ENCODE peak calls at places on chromosomes 12 and 14, in seven cellular contexts. One of them, this sample, is unnamed.

GRCh38 chr12:30818562-30818961 is 63.8 kb upstream of the CAPRIN2 start:
- DNase-seq in heart right ventricle: no peak
- DNase-seq in SK-N-SH: no peak
- DNase-seq in AG08395: no peak
- DNase-seq in AG10803: no peak
- DNase-seq in activated naive CD4-positive, alpha-beta T cell treated with anti-CD3 and anti-CD28 coated beads, Interleukin-2, amount 10 ng/mL, durations not matched to agents 7 days and 5 days: no peak
- DNase-seq in GM23338: no peak
- DNase-seq in this sample: no peak

GRCh38 chr14:99698236-99698635 is 14.1 kb downstream of the CYP46A1 start:
- DNase-seq in heart right ventricle: no peak
- DNase-seq in activated naive CD4-positive, alpha-beta T cell treated with anti-CD3 and anti-CD28 coated beads, Interleukin-2, amount 10 ng/mL, durations not matched to agents 7 days and 5 days: no peak
- DNase-seq in AG10803: no peak
- DNase-seq in GM23338: no peak
- DNase-seq in SK-N-SH: no peak
- DNase-seq in AG08395: no peak
- DNase-seq in this sample: no peak

GRCh38 chr12:64609543-64610091 is 678 bp upstream of the RASSF3 start:
- DNase-seq in AG08395: no peak
- DNase-seq in heart right ventricle: no peak
- DNase-seq in SK-N-SH: peak; percentile 43
- DNase-seq in GM23338: no peak
- DNase-seq in AG10803: no peak
- DNase-seq in activated naive CD4-positive, alpha-beta T cell treated with anti-CD3 and anti-CD28 coated beads, Interleukin-2, amount 10 ng/mL, durations not matched to agents 7 days and 5 days: no peak
- DNase-seq in this sample: peak; percentile 24

GRCh38 chr14:89427426-89428162 is 10.6 kb upstream of the FOXN3 start:
- DNase-seq in activated naive CD4-positive, alpha-beta T cell treated with anti-CD3 and anti-CD28 coated beads, Interleukin-2, amount 10 ng/mL, durations not matched to agents 7 days and 5 days: no peak
- DNase-seq in SK-N-SH: no peak
- DNase-seq in GM23338: no peak
- DNase-seq in AG10803: no peak
- DNase-seq in heart right ventricle: no peak
- DNase-seq in AG08395: no peak
- DNase-seq in this sample: no peak

GRCh38 chr12:6998708-6999451 is 19.4 kb downstream of the LPCAT3 start:
- DNase-seq in AG10803: no peak
- DNase-seq in activated naive CD4-positive, alpha-beta T cell treated with anti-CD3 and anti-CD28 coated beads, Interleukin-2, amount 10 ng/mL, durations not matched to agents 7 days and 5 days: no peak
- DNase-seq in AG08395: no peak
- DNase-seq in heart right ventricle: no peak
- DNase-seq in GM23338: no peak
- DNase-seq in SK-N-SH: no peak
- DNase-seq in this sample: no peak

GRCh38 chr12:123741937-123742572 is 20.0 kb upstream of the DNAH10 start:
- DNase-seq in AG10803: no peak
- DNase-seq in heart right ventricle: no peak
- DNase-seq in AG08395: no peak
- DNase-seq in GM23338: no peak
- DNase-seq in SK-N-SH: no peak
- DNase-seq in activated naive CD4-positive, alpha-beta T cell treated with anti-CD3 and anti-CD28 coated beads, Interleukin-2, amount 10 ng/mL, durations not matched to agents 7 days and 5 days: no peak
- DNase-seq in this sample: no peak

GRCh38 chr14:69643430-69644200 is 32.2 kb downstream of the SUSD6 start:
- DNase-seq in SK-N-SH: no peak
- DNase-seq in GM23338: no peak
- DNase-seq in AG08395: no peak
- DNase-seq in activated naive CD4-positive, alpha-beta T cell treated with anti-CD3 and anti-CD28 coated beads, Interleukin-2, amount 10 ng/mL, durations not matched to agents 7 days and 5 days: no peak
- DNase-seq in heart right ventricle: no peak
- DNase-seq in AG10803: no peak
- DNase-seq in this sample: peak; percentile 96

GRCh38 chr14:61923348-61923747 is 161.1 kb downstream of the SNAPC1 start:
- DNase-seq in activated naive CD4-positive, alpha-beta T cell treated with anti-CD3 and anti-CD28 coated beads, Interleukin-2, amount 10 ng/mL, durations not matched to agents 7 days and 5 days: no peak
- DNase-seq in AG10803: peak; percentile 56
- DNase-seq in GM23338: peak; percentile 46
- DNase-seq in SK-N-SH: no peak
- DNase-seq in AG08395: no peak
- DNase-seq in heart right ventricle: no peak
- DNase-seq in this sample: no peak

GRCh38 chr12:114982760-114983159 is 298.8 kb upstream of the TBX3 start:
- DNase-seq in heart right ventricle: no peak
- DNase-seq in activated naive CD4-positive, alpha-beta T cell treated with anti-CD3 and anti-CD28 coated beads, Interleukin-2, amount 10 ng/mL, durations not matched to agents 7 days and 5 days: no peak
- DNase-seq in AG10803: no peak
- DNase-seq in SK-N-SH: peak; percentile 21
- DNase-seq in GM23338: peak; percentile 36
- DNase-seq in AG08395: no peak
- DNase-seq in this sample: no peak

GRCh38 chr14:68958553-68958952 is 20.5 kb downstream of the ACTN1 start:
- DNase-seq in AG08395: no peak
- DNase-seq in AG10803: peak; percentile 65
- DNase-seq in GM23338: no peak
- DNase-seq in heart right ventricle: no peak
- DNase-seq in SK-N-SH: no peak
- DNase-seq in activated naive CD4-positive, alpha-beta T cell treated with anti-CD3 and anti-CD28 coated beads, Interleukin-2, amount 10 ng/mL, durations not matched to agents 7 days and 5 days: no peak
- DNase-seq in this sample: no peak

GRCh38 chr12:129887047-129887568 is 16.7 kb downstream of the TMEM132D start:
- DNase-seq in activated naive CD4-positive, alpha-beta T cell treated with anti-CD3 and anti-CD28 coated beads, Interleukin-2, amount 10 ng/mL, durations not matched to agents 7 days and 5 days: no peak
- DNase-seq in AG08395: no peak
- DNase-seq in SK-N-SH: no peak
- DNase-seq in GM23338: no peak
- DNase-seq in AG10803: peak; percentile 3
- DNase-seq in heart right ventricle: no peak
- DNase-seq in this sample: no peak

GRCh38 chr14:97846156-97846555 is 1049.0 kb downstream of the VRK1 start:
- DNase-seq in activated naive CD4-positive, alpha-beta T cell treated with anti-CD3 and anti-CD28 coated beads, Interleukin-2, amount 10 ng/mL, durations not matched to agents 7 days and 5 days: no peak
- DNase-seq in GM23338: no peak
- DNase-seq in heart right ventricle: no peak
- DNase-seq in AG08395: no peak
- DNase-seq in SK-N-SH: no peak
- DNase-seq in AG10803: no peak
- DNase-seq in this sample: no peak

GRCh38 chr12:24661657-24662096 is 287.2 kb downstream of the BCAT1 start:
- DNase-seq in heart right ventricle: peak; percentile 18
- DNase-seq in activated naive CD4-positive, alpha-beta T cell treated with anti-CD3 and anti-CD28 coated beads, Interleukin-2, amount 10 ng/mL, durations not matched to agents 7 days and 5 days: no peak
- DNase-seq in AG10803: peak; percentile 16
- DNase-seq in SK-N-SH: no peak
- DNase-seq in AG08395: no peak
- DNase-seq in GM23338: no peak
- DNase-seq in this sample: no peak

GRCh38 chr12:51369581-51369980 is 21.6 kb downstream of the GALNT6 start:
- DNase-seq in GM23338: no peak
- DNase-seq in activated naive CD4-positive, alpha-beta T cell treated with anti-CD3 and anti-CD28 coated beads, Interleukin-2, amount 10 ng/mL, durations not matched to agents 7 days and 5 days: no peak
- DNase-seq in AG08395: no peak
- DNase-seq in AG10803: no peak
- DNase-seq in SK-N-SH: no peak
- DNase-seq in heart right ventricle: no peak
- DNase-seq in this sample: no peak

GRCh38 chr12:65699251-65699650 is 125.0 kb upstream of the HMGA2 start:
- DNase-seq in heart right ventricle: no peak
- DNase-seq in AG08395: peak; percentile 62
- DNase-seq in SK-N-SH: no peak
- DNase-seq in GM23338: no peak
- DNase-seq in AG10803: peak; percentile 76
- DNase-seq in activated naive CD4-positive, alpha-beta T cell treated with anti-CD3 and anti-CD28 coated beads, Interleukin-2, amount 10 ng/mL, durations not matched to agents 7 days and 5 days: no peak
- DNase-seq in this sample: no peak

GRCh38 chr14:101226603-101227425 is 323.3 kb upstream of the RTL1 start:
- DNase-seq in GM23338: no peak
- DNase-seq in activated naive CD4-positive, alpha-beta T cell treated with anti-CD3 and anti-CD28 coated beads, Interleukin-2, amount 10 ng/mL, durations not matched to agents 7 days and 5 days: no peak
- DNase-seq in AG10803: no peak
- DNase-seq in SK-N-SH: no peak
- DNase-seq in AG08395: no peak
- DNase-seq in heart right ventricle: no peak
- DNase-seq in this sample: no peak

GRCh38 chr14:58659846-58660245 is 22.1 kb downstream of the DACT1 start:
- DNase-seq in AG08395: no peak
- DNase-seq in GM23338: no peak
- DNase-seq in SK-N-SH: no peak
- DNase-seq in heart right ventricle: peak; percentile 23
- DNase-seq in activated naive CD4-positive, alpha-beta T cell treated with anti-CD3 and anti-CD28 coated beads, Interleukin-2, amount 10 ng/mL, durations not matched to agents 7 days and 5 days: no peak
- DNase-seq in AG10803: no peak
- DNase-seq in this sample: no peak

GRCh38 chr14:53547593-53547992 is 394.5 kb upstream of the DDHD1 start:
- DNase-seq in heart right ventricle: no peak
- DNase-seq in SK-N-SH: no peak
- DNase-seq in GM23338: no peak
- DNase-seq in AG10803: no peak
- DNase-seq in AG08395: no peak
- DNase-seq in activated naive CD4-positive, alpha-beta T cell treated with anti-CD3 and anti-CD28 coated beads, Interleukin-2, amount 10 ng/mL, durations not matched to agents 7 days and 5 days: no peak
- DNase-seq in this sample: no peak

GRCh38 chr12:107564946-107565345 is 120.7 kb upstream of the PWP1 start:
- DNase-seq in AG10803: peak; percentile 21
- DNase-seq in GM23338: peak; percentile 82
- DNase-seq in activated naive CD4-positive, alpha-beta T cell treated with anti-CD3 and anti-CD28 coated beads, Interleukin-2, amount 10 ng/mL, durations not matched to agents 7 days and 5 days: peak; percentile 31
- DNase-seq in SK-N-SH: no peak
- DNase-seq in AG08395: peak; percentile 17
- DNase-seq in heart right ventricle: no peak
- DNase-seq in this sample: no peak

GRCh38 chr14:49946320-49947141 is 53.6 kb downstream of the ARF6 start:
- DNase-seq in AG10803: peak; percentile 80
- DNase-seq in activated naive CD4-positive, alpha-beta T cell treated with anti-CD3 and anti-CD28 coated beads, Interleukin-2, amount 10 ng/mL, durations not matched to agents 7 days and 5 days: peak; percentile 55
- DNase-seq in SK-N-SH: peak; percentile 63
- DNase-seq in heart right ventricle: no peak
- DNase-seq in AG08395: peak; percentile 81
- DNase-seq in GM23338: no peak
- DNase-seq in this sample: no peak

GRCh38 chr12:64600164-64600561 is 10.1 kb upstream of the RASSF3 start:
- DNase-seq in AG08395: no peak
- DNase-seq in GM23338: no peak
- DNase-seq in heart right ventricle: no peak
- DNase-seq in SK-N-SH: no peak
- DNase-seq in activated naive CD4-positive, alpha-beta T cell treated with anti-CD3 and anti-CD28 coated beads, Interleukin-2, amount 10 ng/mL, durations not matched to agents 7 days and 5 days: no peak
- DNase-seq in AG10803: no peak
- DNase-seq in this sample: peak; percentile 13

GRCh38 chr12:131335456-131335855 is 375.4 kb upstream of the SFSWAP start:
- DNase-seq in GM23338: no peak
- DNase-seq in SK-N-SH: no peak
- DNase-seq in AG10803: no peak
- DNase-seq in activated naive CD4-positive, alpha-beta T cell treated with anti-CD3 and anti-CD28 coated beads, Interleukin-2, amount 10 ng/mL, durations not matched to agents 7 days and 5 days: no peak
- DNase-seq in AG08395: no peak
- DNase-seq in heart right ventricle: no peak
- DNase-seq in this sample: no peak

GRCh38 chr14:98197933-98198332 is 1074.1 kb downstream of the BCL11B start:
- DNase-seq in GM23338: no peak
- DNase-seq in activated naive CD4-positive, alpha-beta T cell treated with anti-CD3 and anti-CD28 coated beads, Interleukin-2, amount 10 ng/mL, durations not matched to agents 7 days and 5 days: no peak
- DNase-seq in heart right ventricle: no peak
- DNase-seq in AG08395: no peak
- DNase-seq in SK-N-SH: no peak
- DNase-seq in AG10803: no peak
- DNase-seq in this sample: no peak

GRCh38 chr12:916240-916639 is 33.3 kb downstream of the RAD52 start:
- DNase-seq in AG08395: no peak
- DNase-seq in SK-N-SH: no peak
- DNase-seq in heart right ventricle: no peak
- DNase-seq in AG10803: no peak
- DNase-seq in GM23338: peak; percentile 10
- DNase-seq in activated naive CD4-positive, alpha-beta T cell treated with anti-CD3 and anti-CD28 coated beads, Interleukin-2, amount 10 ng/mL, durations not matched to agents 7 days and 5 days: peak; percentile 50
- DNase-seq in this sample: no peak

GRCh38 chr14:64464695-64465094 is 604 bp upstream of the AKAP5 start:
- DNase-seq in GM23338: peak; percentile 54
- DNase-seq in activated naive CD4-positive, alpha-beta T cell treated with anti-CD3 and anti-CD28 coated beads, Interleukin-2, amount 10 ng/mL, durations not matched to agents 7 days and 5 days: no peak
- DNase-seq in AG10803: no peak
- DNase-seq in SK-N-SH: no peak
- DNase-seq in heart right ventricle: no peak
- DNase-seq in AG08395: no peak
- DNase-seq in this sample: peak; percentile 20

GRCh38 chr14:23578560-23579310 is at the start of gene JPH4:
- DNase-seq in AG08395: no peak
- DNase-seq in SK-N-SH: peak; percentile 89
- DNase-seq in GM23338: peak; percentile 79
- DNase-seq in activated naive CD4-positive, alpha-beta T cell treated with anti-CD3 and anti-CD28 coated beads, Interleukin-2, amount 10 ng/mL, durations not matched to agents 7 days and 5 days: no peak
- DNase-seq in heart right ventricle: no peak
- DNase-seq in AG10803: no peak
- DNase-seq in this sample: peak; percentile 36

GRCh38 chr14:75577090-75577489 is 1.3 kb upstream of the FLVCR2 start:
- DNase-seq in heart right ventricle: no peak
- DNase-seq in AG08395: no peak
- DNase-seq in activated naive CD4-positive, alpha-beta T cell treated with anti-CD3 and anti-CD28 coated beads, Interleukin-2, amount 10 ng/mL, durations not matched to agents 7 days and 5 days: no peak
- DNase-seq in GM23338: no peak
- DNase-seq in AG10803: no peak
- DNase-seq in SK-N-SH: no peak
- DNase-seq in this sample: no peak

GRCh38 chr12:27969011-27969900 is 3.3 kb downstream of the PTHLH start:
- DNase-seq in GM23338: peak; percentile 56
- DNase-seq in SK-N-SH: peak; percentile 76
- DNase-seq in activated naive CD4-positive, alpha-beta T cell treated with anti-CD3 and anti-CD28 coated beads, Interleukin-2, amount 10 ng/mL, durations not matched to agents 7 days and 5 days: no peak
- DNase-seq in AG10803: no peak
- DNase-seq in AG08395: peak; percentile 39
- DNase-seq in heart right ventricle: peak; percentile 16
- DNase-seq in this sample: no peak

GRCh38 chr12:117151195-117152031 is 38.9 kb downstream of the FBXO21 start:
- DNase-seq in activated naive CD4-positive, alpha-beta T cell treated with anti-CD3 and anti-CD28 coated beads, Interleukin-2, amount 10 ng/mL, durations not matched to agents 7 days and 5 days: peak; percentile 28
- DNase-seq in SK-N-SH: peak; percentile 68
- DNase-seq in AG08395: peak; percentile 41
- DNase-seq in GM23338: peak; percentile 93
- DNase-seq in AG10803: peak; percentile 51
- DNase-seq in heart right ventricle: peak; percentile 73
- DNase-seq in this sample: peak; percentile 12

GRCh38 chr12:130478786-130479185 is 141.1 kb downstream of the PIWIL1 start:
- DNase-seq in heart right ventricle: no peak
- DNase-seq in AG10803: no peak
- DNase-seq in GM23338: no peak
- DNase-seq in activated naive CD4-positive, alpha-beta T cell treated with anti-CD3 and anti-CD28 coated beads, Interleukin-2, amount 10 ng/mL, durations not matched to agents 7 days and 5 days: no peak
- DNase-seq in SK-N-SH: no peak
- DNase-seq in AG08395: no peak
- DNase-seq in this sample: no peak

GRCh38 chr12:6312529-6313325 is 2.2 kb downstream of the PLEKHG6 start:
- DNase-seq in AG08395: peak; percentile 69
- DNase-seq in SK-N-SH: no peak
- DNase-seq in activated naive CD4-positive, alpha-beta T cell treated with anti-CD3 and anti-CD28 coated beads, Interleukin-2, amount 10 ng/mL, durations not matched to agents 7 days and 5 days: no peak
- DNase-seq in AG10803: peak; percentile 61
- DNase-seq in GM23338: peak; percentile 68
- DNase-seq in heart right ventricle: no peak
- DNase-seq in this sample: no peak

GRCh38 chr12:46266869-46267617 is 1.8 kb downstream of the SLC38A1 start:
- DNase-seq in heart right ventricle: peak; percentile 52
- DNase-seq in GM23338: peak; percentile 75
- DNase-seq in AG10803: peak; percentile 61
- DNase-seq in SK-N-SH: peak; percentile 60
- DNase-seq in AG08395: peak; percentile 38
- DNase-seq in activated naive CD4-positive, alpha-beta T cell treated with anti-CD3 and anti-CD28 coated beads, Interleukin-2, amount 10 ng/mL, durations not matched to agents 7 days and 5 days: peak; percentile 76
- DNase-seq in this sample: peak; percentile 10

GRCh38 chr14:43168374-43168925 is 1338.6 kb downstream of the FSCB start:
- DNase-seq in AG08395: no peak
- DNase-seq in AG10803: no peak
- DNase-seq in SK-N-SH: no peak
- DNase-seq in GM23338: no peak
- DNase-seq in heart right ventricle: no peak
- DNase-seq in activated naive CD4-positive, alpha-beta T cell treated with anti-CD3 and anti-CD28 coated beads, Interleukin-2, amount 10 ng/mL, durations not matched to agents 7 days and 5 days: no peak
- DNase-seq in this sample: no peak

GRCh38 chr14:53152627-53152908 is 555 bp downstream of the DDHD1 start:
- DNase-seq in GM23338: no peak
- DNase-seq in heart right ventricle: no peak
- DNase-seq in AG10803: no peak
- DNase-seq in SK-N-SH: no peak
- DNase-seq in AG08395: peak; percentile 11
- DNase-seq in activated naive CD4-positive, alpha-beta T cell treated with anti-CD3 and anti-CD28 coated beads, Interleukin-2, amount 10 ng/mL, durations not matched to agents 7 days and 5 days: no peak
- DNase-seq in this sample: no peak

GRCh38 chr12:125128806-125129571 is 63.8 kb downstream of the AACS start:
- DNase-seq in activated naive CD4-positive, alpha-beta T cell treated with anti-CD3 and anti-CD28 coated beads, Interleukin-2, amount 10 ng/mL, durations not matched to agents 7 days and 5 days: no peak
- DNase-seq in heart right ventricle: no peak
- DNase-seq in GM23338: no peak
- DNase-seq in AG10803: no peak
- DNase-seq in SK-N-SH: no peak
- DNase-seq in AG08395: no peak
- DNase-seq in this sample: no peak

GRCh38 chr14:93231129-93231979 is 24.3 kb downstream of the UBR7 start:
- DNase-seq in AG08395: peak; percentile 41
- DNase-seq in heart right ventricle: peak; percentile 21
- DNase-seq in activated naive CD4-positive, alpha-beta T cell treated with anti-CD3 and anti-CD28 coated beads, Interleukin-2, amount 10 ng/mL, durations not matched to agents 7 days and 5 days: no peak
- DNase-seq in AG10803: peak; percentile 34
- DNase-seq in GM23338: no peak
- DNase-seq in SK-N-SH: peak; percentile 95
- DNase-seq in this sample: no peak

GRCh38 chr12:110721570-110721969 is 21.1 kb downstream of the PPP1CC start:
- DNase-seq in activated naive CD4-positive, alpha-beta T cell treated with anti-CD3 and anti-CD28 coated beads, Interleukin-2, amount 10 ng/mL, durations not matched to agents 7 days and 5 days: no peak
- DNase-seq in heart right ventricle: no peak
- DNase-seq in SK-N-SH: no peak
- DNase-seq in AG08395: no peak
- DNase-seq in GM23338: no peak
- DNase-seq in AG10803: no peak
- DNase-seq in this sample: no peak

GRCh38 chr14:67133595-67134441 is 55.4 kb upstream of the GARIN2 start:
- DNase-seq in AG10803: no peak
- DNase-seq in GM23338: peak; percentile 24
- DNase-seq in SK-N-SH: no peak
- DNase-seq in AG08395: no peak
- DNase-seq in heart right ventricle: no peak
- DNase-seq in activated naive CD4-positive, alpha-beta T cell treated with anti-CD3 and anti-CD28 coated beads, Interleukin-2, amount 10 ng/mL, durations not matched to agents 7 days and 5 days: no peak
- DNase-seq in this sample: no peak

This sample was measured in SHP77 treated with DMSO at 0.1 percent for 48 hours.